ENCODE peak calls at places on chromosomes 2 and 18, in eight cellular contexts. One of them, this sample, is unnamed.

GRCh38 chr18:3611313-3612038 is 161.5 kb downstream of the TGIF1 start:
- DNase-seq in SJCRH30: no peak
- DNase-seq in WTC11: no peak
- DNase-seq in mesenchymal stem cell: no peak
- DNase-seq in hippocampal formation: no peak
- DNase-seq in Daoy: no peak
- DNase-seq in GM20000: no peak
- DNase-seq in lung microvascular endothelial cell: no peak
- DNase-seq in this sample: no peak

GRCh38 chr18:54607213-54607934 is 16.3 kb downstream of the DYNAP start:
- DNase-seq in lung microvascular endothelial cell: peak; percentile 34
- DNase-seq in WTC11: peak; percentile 19
- DNase-seq in mesenchymal stem cell: peak; percentile 14
- DNase-seq in Daoy: peak; percentile 53
- DNase-seq in SJCRH30: no peak
- DNase-seq in hippocampal formation: no peak
- DNase-seq in GM20000: no peak
- DNase-seq in this sample: peak; percentile 17

GRCh38 chr2:12712871-12713270 is 3.9 kb upstream of the TRIB2 start:
- DNase-seq in mesenchymal stem cell: peak; percentile 84
- DNase-seq in WTC11: no peak
- DNase-seq in GM20000: no peak
- DNase-seq in hippocampal formation: no peak
- DNase-seq in Daoy: no peak
- DNase-seq in SJCRH30: no peak
- DNase-seq in lung microvascular endothelial cell: no peak
- DNase-seq in this sample: no peak

GRCh38 chr2:120660771-120661459 is 74.8 kb upstream of the GLI2 start:
- DNase-seq in GM20000: no peak
- DNase-seq in mesenchymal stem cell: no peak
- DNase-seq in SJCRH30: no peak
- DNase-seq in hippocampal formation: no peak
- DNase-seq in WTC11: no peak
- DNase-seq in lung microvascular endothelial cell: no peak
- DNase-seq in Daoy: no peak
- DNase-seq in this sample: no peak

GRCh38 chr2:174662459-174662858 is 64.9 kb upstream of the WIPF1 start:
- DNase-seq in WTC11: no peak
- DNase-seq in mesenchymal stem cell: peak; percentile 84
- DNase-seq in hippocampal formation: no peak
- DNase-seq in SJCRH30: no peak
- DNase-seq in Daoy: peak; percentile 60
- DNase-seq in lung microvascular endothelial cell: peak; percentile 62
- DNase-seq in GM20000: no peak
- DNase-seq in this sample: peak; percentile 31

GRCh38 chr18:10030816-10031541 is 117.2 kb downstream of the VAPA start:
- DNase-seq in GM20000: no peak
- DNase-seq in WTC11: no peak
- DNase-seq in lung microvascular endothelial cell: no peak
- DNase-seq in hippocampal formation: no peak
- DNase-seq in Daoy: no peak
- DNase-seq in mesenchymal stem cell: no peak
- DNase-seq in SJCRH30: no peak
- DNase-seq in this sample: no peak

GRCh38 chr18:74194691-74195090 is 46.4 kb downstream of the TIMM21 start:
- DNase-seq in hippocampal formation: no peak
- DNase-seq in WTC11: no peak
- DNase-seq in Daoy: no peak
- DNase-seq in SJCRH30: no peak
- DNase-seq in mesenchymal stem cell: no peak
- DNase-seq in lung microvascular endothelial cell: no peak
- DNase-seq in GM20000: no peak
- DNase-seq in this sample: no peak

GRCh38 chr2:229445501-229446294 is 174.6 kb upstream of the PID1 start:
- DNase-seq in lung microvascular endothelial cell: peak; percentile 43
- DNase-seq in SJCRH30: no peak
- DNase-seq in GM20000: no peak
- DNase-seq in Daoy: peak; percentile 12
- DNase-seq in hippocampal formation: peak; percentile 75
- DNase-seq in WTC11: no peak
- DNase-seq in mesenchymal stem cell: peak; percentile 45
- DNase-seq in this sample: peak; percentile 56

GRCh38 chr2:16177671-16178180 is 237.4 kb downstream of the MYCN start:
- DNase-seq in lung microvascular endothelial cell: no peak
- DNase-seq in Daoy: no peak
- DNase-seq in WTC11: no peak
- DNase-seq in SJCRH30: no peak
- DNase-seq in hippocampal formation: no peak
- DNase-seq in mesenchymal stem cell: no peak
- DNase-seq in GM20000: no peak
- DNase-seq in this sample: no peak

GRCh38 chr2:185208261-185208660 is 530.3 kb upstream of the FSIP2 start:
- DNase-seq in hippocampal formation: no peak
- DNase-seq in lung microvascular endothelial cell: no peak
- DNase-seq in Daoy: peak; percentile 3
- DNase-seq in SJCRH30: peak; percentile 74
- DNase-seq in WTC11: peak; percentile 73
- DNase-seq in mesenchymal stem cell: peak; percentile 51
- DNase-seq in GM20000: peak; percentile 2
- DNase-seq in this sample: peak; percentile 48

GRCh38 chr18:70491734-70492348 is 203.0 kb downstream of the SOCS6 start:
- DNase-seq in SJCRH30: peak; percentile 69
- DNase-seq in hippocampal formation: peak; percentile 54
- DNase-seq in WTC11: peak; percentile 71
- DNase-seq in mesenchymal stem cell: peak; percentile 38
- DNase-seq in Daoy: peak; percentile 51
- DNase-seq in lung microvascular endothelial cell: peak; percentile 53
- DNase-seq in GM20000: peak; percentile 65
- DNase-seq in this sample: peak; percentile 41

GRCh38 chr2:234249873-234250272 is 199.4 kb downstream of the SPP2 start:
- DNase-seq in GM20000: no peak
- DNase-seq in SJCRH30: no peak
- DNase-seq in mesenchymal stem cell: no peak
- DNase-seq in lung microvascular endothelial cell: peak; percentile 81
- DNase-seq in WTC11: no peak
- DNase-seq in Daoy: peak; percentile 90
- DNase-seq in hippocampal formation: no peak
- DNase-seq in this sample: peak; percentile 93

This sample was measured in A172.